ENCODE peak calls at places on chromosomes 1 and 21, in five cellular contexts. T is EL; E is hepatic stellate cell; B is CD8-positive, alpha-beta T cell; W is AG04450. L is an unnamed sample.

GRCh38 chr1:11448375-11449085 is 30.4 kb upstream of the DISP3 start:
- DNase-seq in B (no peak), T (no peak), W (no peak), E (no peak), L (no peak)

GRCh38 chr1:2112280-2112701 is 62.1 kb downstream of the PRKCZ start:
- DNase-seq in T (no peak), B (no peak), W (no peak), E (no peak), L (no peak)

GRCh38 chr1:76268341-76268740 is 193.8 kb downstream of the ST6GALNAC3 start:
- DNase-seq in B (no peak), E (no peak), W (no peak), T (no peak), L (no peak)

GRCh38 chr1:115714572-115715141 is 53.9 kb downstream of the CASQ2 start:
- DNase-seq in W (no peak), T (no peak), E (no peak), B (no peak), L (no peak)

GRCh38 chr1:58739851-58740466 is 40.1 kb upstream of the MYSM1 start:
- DNase-seq in B (no peak), T (peak; percentile 63), W (no peak), E (peak; percentile 42), L (peak; percentile 65)

GRCh38 chr1:168921514-168922106 is 184.9 kb upstream of the ATP1B1 start:
- DNase-seq in B (no peak), T (no peak), E (no peak), W (no peak), L (no peak)

GRCh38 chr1:228370941-228371740 is 35.5 kb downstream of the TRIM11 start:
- DNase-seq in W (no peak), T (no peak), E (no peak), B (peak; percentile 13), L (no peak)

GRCh38 chr21:45570826-45571601 is 28.8 kb upstream of the SLC19A1 start:
- DNase-seq in E (peak; percentile 65), W (no peak), T (peak; percentile 74), B (no peak), L (peak; percentile 14)